ENCODE peak calls at places on chromosomes 1 and 21, in ten cellular contexts. P, C, U, S, K, E, J, H, X and Z are unnamed samples. For H3K4me1, the result is how much of the 10 kb centered on the place peaks cover.

GRCh38 chr1:192140382-192140781 is 17.9 kb upstream of the RGS18 start:
- DNase-seq in P (no peak), C (no peak), U (no peak), S (no peak), K (no peak), E (no peak), J (no peak), H (no peak), X (no peak), Z (no peak)

GRCh38 chr1:52631759-52632331 is 1.1 kb upstream of the SHISAL2A start:
- DNase-seq in P (no peak), C (no peak), U (no peak), S (no peak), K (peak), E (no peak), J (no peak), H (no peak), X (no peak), Z (no peak)

GRCh38 chr1:66388918-66389317 is 145.0 kb upstream of the SGIP1 start:
- DNase-seq in P (no peak), C (no peak), U (no peak), S (no peak), K (no peak), E (no peak), J (no peak), H (no peak), X (no peak), Z (no peak)

GRCh38 chr1:225544283-225544682 is 108.6 kb downstream of the ENAH start:
- DNase-seq in P (no peak), C (no peak), U (no peak), S (no peak), K (no peak), E (no peak), J (no peak), H (no peak), X (no peak), Z (no peak)

GRCh38 chr21:39434950-39435349 is 10.6 kb downstream of the LCA5L start:
- DNase-seq in P (no peak), C (no peak), U (no peak), S (no peak), K (no peak), E (no peak), J (no peak), H (no peak), X (no peak), Z (no peak)

GRCh38 chr1:167501513-167502191 is 16.7 kb downstream of the CD247 start:
- DNase-seq in P (no peak), C (no peak), U (no peak), S (no peak), K (no peak), E (no peak), J (no peak), H (no peak), X (no peak), Z (no peak)

GRCh38 chr21:37594472-37594951 is 227.9 kb downstream of the DYRK1A start:
- DNase-seq in P (no peak), C (no peak), U (no peak), S (no peak), K (no peak), E (no peak), J (no peak), H (no peak), X (no peak), Z (no peak)

GRCh38 chr1:8360493-8361197 is 42.7 kb downstream of the SLC45A1 start:
- DNase-seq in P (peak), C (no peak), U (no peak), S (no peak), K (no peak), E (no peak), J (no peak), H (no peak), X (no peak), Z (no peak)

GRCh38 chr1:50271337-50271736 is 151.9 kb downstream of the DMRTA2 start:
- DNase-seq in P (no peak), C (no peak), U (no peak), S (no peak), K (peak), E (no peak), J (no peak), H (no peak), X (no peak), Z (no peak)

GRCh38 chr1:41582351-41582750 is 97.9 kb upstream of the EDN2 start:
- DNase-seq in P (peak), C (no peak), U (no peak), S (no peak), K (no peak), E (no peak), J (no peak), H (no peak), X (no peak), Z (peak)

DNA sequence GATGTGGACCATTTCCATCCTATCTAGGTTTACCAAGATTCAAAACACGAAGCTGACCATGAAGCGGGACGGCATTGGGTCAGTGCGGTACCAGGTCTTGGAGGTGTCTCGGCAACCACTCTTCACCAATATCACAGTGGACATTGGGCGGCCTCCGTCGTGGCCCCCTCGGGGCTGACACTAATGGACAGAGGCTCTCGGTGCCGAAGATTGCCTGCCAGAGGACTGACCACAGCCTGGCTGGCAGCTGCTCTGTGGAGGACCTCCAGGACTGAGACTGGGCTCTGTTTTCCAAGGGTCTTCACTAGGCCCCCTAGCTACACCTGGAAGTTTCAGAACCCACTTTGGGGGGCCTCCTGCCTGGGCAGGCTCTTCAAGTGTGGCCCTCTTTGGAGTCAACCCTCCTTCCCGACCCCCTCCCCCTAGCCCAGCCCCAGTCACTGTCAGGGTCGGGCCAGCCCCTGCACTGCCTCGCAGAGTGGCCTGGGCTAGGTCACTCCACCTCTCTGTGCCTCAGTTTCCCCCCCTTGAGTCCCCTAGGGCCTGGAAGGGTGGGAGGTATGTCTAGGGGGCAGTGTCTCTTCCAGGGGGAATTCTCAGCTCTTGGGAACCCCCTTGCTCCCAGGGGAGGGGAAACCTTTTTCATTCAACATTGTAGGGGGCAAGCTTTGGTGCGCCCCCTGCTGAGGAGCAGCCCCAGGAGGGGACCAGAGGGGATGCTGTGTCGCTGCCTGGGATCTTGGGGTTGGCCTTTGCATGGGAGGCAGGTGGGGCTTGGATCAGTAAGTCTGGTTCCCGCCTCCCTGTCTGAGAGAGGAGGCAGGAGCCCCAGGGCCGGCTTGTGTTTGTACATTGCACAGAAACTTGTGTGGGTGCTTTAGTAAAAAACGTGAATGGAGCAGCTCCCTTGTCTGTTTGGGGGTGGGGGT is 864 bp upstream of the CCDC24 start:
- DNase-seq in P (no peak), C (no peak), U (no peak), S (no peak), K (peak), E (no peak), J (no peak), H (peak), X (no peak), Z (no peak)
- H3K27ac ChIP-seq in P (peak), C (peak), U (peak), S (peak), K (peak), E (peak), J (no peak), H (peak), X (peak), Z (peak)

GRCh38 chr1:160607051-160608032 is 28.0 kb upstream of the CD84 start:
- DNase-seq in P (no peak), C (peak), U (peak), S (no peak), K (peak), E (no peak), J (no peak), H (peak), X (peak), Z (peak)
- TF ChIP-seq EP300 in P (no peak), C (no peak), U (no peak), S (no peak), K (no peak), E (no peak), J (no peak), H (peak), X (no peak), Z (no peak)

DNA sequence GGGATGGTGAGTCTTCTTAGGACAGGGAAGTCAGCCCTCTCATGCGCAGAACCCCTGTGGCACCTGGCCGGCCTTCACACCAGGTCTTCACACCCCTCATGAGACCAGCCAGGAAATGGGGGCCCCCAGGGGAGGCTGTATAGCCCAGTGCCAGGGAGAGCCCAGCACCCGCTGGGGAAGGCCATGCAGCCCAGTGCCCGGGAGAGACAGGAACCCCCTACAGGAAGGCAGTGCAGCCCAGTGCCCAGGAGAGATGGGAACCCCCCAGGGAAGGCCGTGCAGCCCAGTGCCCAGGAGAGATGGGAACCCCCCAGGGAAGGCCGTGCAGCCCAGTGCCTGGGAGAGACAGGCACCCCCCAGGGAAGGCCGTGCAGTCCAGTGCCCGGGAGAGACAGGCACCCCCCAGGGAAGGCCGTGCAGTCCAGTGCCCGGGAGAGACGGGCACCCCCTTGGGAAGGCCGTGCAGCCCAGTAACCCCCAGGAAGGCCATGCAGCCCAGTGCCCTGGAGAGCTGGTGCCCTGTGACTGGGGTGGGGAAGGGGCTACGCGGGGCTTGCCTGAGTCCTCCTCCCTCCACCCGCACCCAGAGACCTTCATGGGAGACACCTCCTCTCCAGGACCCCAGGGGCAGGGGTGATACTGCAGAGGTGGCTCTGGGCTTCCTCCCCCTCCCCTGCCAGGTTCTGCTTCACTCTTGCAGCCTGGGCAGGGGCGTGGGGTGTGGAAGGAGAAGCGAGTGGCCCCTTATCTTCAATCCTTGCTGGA is 110.5 kb upstream of the COL6A1 start:
- DNase-seq in P (peak), C (no peak), U (no peak), S (no peak), K (no peak), E (no peak), J (no peak), H (no peak), X (no peak), Z (no peak)
- H3K4me1 ChIP-seq in P (under half), C (under half), U (under half), S (under half), K (under half), E (under half), J (under half), H (under half), X (under half), Z (under half)

DNA sequence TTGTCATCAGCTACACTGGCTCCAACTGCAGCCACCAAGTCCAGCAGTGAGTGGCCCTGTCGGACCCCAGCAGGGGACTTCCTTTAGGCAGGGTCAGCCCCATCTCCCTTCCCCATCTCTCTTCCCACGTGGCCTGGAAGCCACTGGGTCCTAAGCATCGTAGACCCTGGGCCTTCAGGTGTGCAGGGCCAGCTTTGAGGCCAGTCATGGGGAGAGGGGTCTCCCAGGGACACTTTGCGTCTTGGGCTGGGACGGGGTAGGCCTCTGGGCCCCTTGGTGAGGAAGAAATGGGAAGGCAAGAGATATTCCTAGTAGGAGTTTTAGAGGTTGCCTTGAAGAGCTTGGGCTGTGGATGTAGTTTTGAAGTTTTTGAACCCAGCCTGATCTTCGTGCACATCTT is 12.1 kb upstream of the MIIP start:
- DNase-seq in P (no peak), C (no peak), U (no peak), S (no peak), K (no peak), E (no peak), J (no peak), H (no peak), X (no peak), Z (no peak)
- H3K27ac ChIP-seq in P (no peak), C (no peak), U (no peak), S (no peak), K (no peak), E (no peak), J (no peak), H (no peak), X (no peak), Z (no peak)

GRCh38 chr21:23951251-23951650 is 1656.0 kb downstream of the MRPL39 start:
- DNase-seq in P (no peak), C (no peak), U (no peak), S (no peak), K (no peak), E (no peak), J (no peak), H (no peak), X (no peak), Z (no peak)
- TF ChIP-seq EP300 in P (no peak), C (no peak), U (no peak), S (no peak), K (no peak), E (no peak), J (no peak), H (no peak), X (no peak), Z (no peak)

GRCh38 chr1:166383635-166384346 is 217.0 kb upstream of the FAM78B start:
- DNase-seq in P (no peak), C (no peak), U (no peak), S (no peak), K (no peak), E (no peak), J (no peak), H (no peak), X (no peak), Z (no peak)

GRCh38 chr1:166384948-166385347 is 218.1 kb upstream of the FAM78B start:
- DNase-seq in P (no peak), C (no peak), U (no peak), S (no peak), K (no peak), E (no peak), J (no peak), H (no peak), X (no peak), Z (no peak)

GRCh38 chr1:166378805-166379204 is 212.0 kb upstream of the FAM78B start:
- DNase-seq in P (no peak), C (no peak), U (no peak), S (no peak), K (no peak), E (no peak), J (no peak), H (no peak), X (no peak), Z (no peak)

GRCh38 chr1:166379447-166379846 is 212.6 kb upstream of the FAM78B start:
- DNase-seq in P (no peak), C (no peak), U (no peak), S (no peak), K (no peak), E (no peak), J (no peak), H (no peak), X (no peak), Z (no peak)

DNA sequence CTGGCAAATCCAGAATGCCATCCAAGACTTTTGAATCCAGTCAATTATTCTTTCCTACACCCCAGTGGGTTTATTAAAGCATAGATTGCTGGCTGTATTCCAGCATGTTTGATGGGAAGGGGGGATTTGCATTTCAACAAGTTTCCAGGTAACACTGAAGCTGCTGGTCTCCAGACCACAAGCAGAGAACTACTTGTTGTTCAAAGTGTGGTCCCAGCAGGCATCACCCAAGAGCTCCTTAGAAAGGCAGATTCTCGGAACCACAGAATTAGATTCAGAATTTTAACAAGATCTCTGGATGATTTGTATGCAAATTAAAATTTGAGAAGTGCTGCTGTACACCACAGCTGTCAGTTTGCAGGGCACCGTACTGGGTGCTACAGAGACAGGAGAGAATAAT is 216.3 kb upstream of the FAM78B start:
- DNase-seq in P (no peak), C (no peak), U (no peak), S (no peak), K (no peak), E (no peak), J (peak), H (no peak), X (no peak), Z (no peak)
- H3K4me1 ChIP-seq in P (under half), C (under half), U (under half), S (under half), K (under half), E (under half), J (under half), H (under half), X (under half), Z (under half)

GRCh38 chr1:54312874-54313316 is 93.3 kb downstream of the SSBP3 start:
- DNase-seq in P (peak), C (peak), U (no peak), S (peak), K (peak), E (no peak), J (no peak), H (no peak), X (no peak), Z (no peak)

GRCh38 chr1:54314691-54315455 is 91.3 kb downstream of the SSBP3 start:
- DNase-seq in P (no peak), C (peak), U (no peak), S (no peak), K (no peak), E (no peak), J (no peak), H (no peak), X (peak), Z (peak)

GRCh38 chr1:54318415-54318814 is 87.8 kb downstream of the SSBP3 start:
- DNase-seq in P (no peak), C (no peak), U (no peak), S (no peak), K (no peak), E (no peak), J (no peak), H (no peak), X (no peak), Z (no peak)

GRCh38 chr1:54311506-54311905 is 94.7 kb downstream of the SSBP3 start:
- DNase-seq in P (no peak), C (no peak), U (no peak), S (no peak), K (no peak), E (no peak), J (no peak), H (no peak), X (no peak), Z (no peak)

DNA sequence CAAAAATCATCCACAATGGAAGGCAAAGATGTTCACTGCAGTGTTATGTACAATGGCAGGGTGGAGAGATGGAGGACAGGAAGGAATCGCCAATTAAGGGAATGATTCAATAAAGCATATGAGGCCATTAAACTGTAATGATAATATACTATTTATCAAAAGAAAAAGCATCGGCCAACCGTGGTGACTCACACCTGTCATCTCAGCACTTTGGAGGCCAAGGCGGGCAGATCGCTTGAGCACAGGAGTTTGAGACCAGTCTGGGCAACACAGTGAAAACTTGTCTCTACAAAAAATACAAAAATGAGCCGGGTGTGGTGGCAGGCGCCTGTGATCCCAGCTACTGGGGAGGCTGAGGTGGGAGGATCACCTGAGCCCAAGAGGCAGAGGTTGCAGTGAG is 89.1 kb downstream of the SSBP3 start:
- DNase-seq in P (no peak), C (no peak), U (no peak), S (no peak), K (no peak), E (no peak), J (no peak), H (no peak), X (no peak), Z (no peak)
- H3K27ac ChIP-seq in P (no peak), C (no peak), U (no peak), S (no peak), K (no peak), E (no peak), J (no peak), H (no peak), X (no peak), Z (no peak)

GRCh38 chr1:95086949-95087533 is 14.3 kb upstream of the ALG14 start:
- DNase-seq in P (no peak), C (no peak), U (peak), S (no peak), K (no peak), E (no peak), J (no peak), H (peak), X (no peak), Z (no peak)

GRCh38 chr1:95085376-95085775 is 12.6 kb upstream of the ALG14 start:
- DNase-seq in P (no peak), C (no peak), U (no peak), S (no peak), K (no peak), E (no peak), J (no peak), H (peak), X (no peak), Z (no peak)

GRCh38 chr1:95089888-95090287 is 17.1 kb upstream of the ALG14 start:
- DNase-seq in P (no peak), C (no peak), U (no peak), S (no peak), K (no peak), E (no peak), J (no peak), H (no peak), X (no peak), Z (no peak)

GRCh38 chr1:95080446-95080845 is 7.7 kb upstream of the ALG14 start:
- DNase-seq in P (no peak), C (no peak), U (no peak), S (no peak), K (no peak), E (no peak), J (no peak), H (no peak), X (no peak), Z (no peak)

DNA sequence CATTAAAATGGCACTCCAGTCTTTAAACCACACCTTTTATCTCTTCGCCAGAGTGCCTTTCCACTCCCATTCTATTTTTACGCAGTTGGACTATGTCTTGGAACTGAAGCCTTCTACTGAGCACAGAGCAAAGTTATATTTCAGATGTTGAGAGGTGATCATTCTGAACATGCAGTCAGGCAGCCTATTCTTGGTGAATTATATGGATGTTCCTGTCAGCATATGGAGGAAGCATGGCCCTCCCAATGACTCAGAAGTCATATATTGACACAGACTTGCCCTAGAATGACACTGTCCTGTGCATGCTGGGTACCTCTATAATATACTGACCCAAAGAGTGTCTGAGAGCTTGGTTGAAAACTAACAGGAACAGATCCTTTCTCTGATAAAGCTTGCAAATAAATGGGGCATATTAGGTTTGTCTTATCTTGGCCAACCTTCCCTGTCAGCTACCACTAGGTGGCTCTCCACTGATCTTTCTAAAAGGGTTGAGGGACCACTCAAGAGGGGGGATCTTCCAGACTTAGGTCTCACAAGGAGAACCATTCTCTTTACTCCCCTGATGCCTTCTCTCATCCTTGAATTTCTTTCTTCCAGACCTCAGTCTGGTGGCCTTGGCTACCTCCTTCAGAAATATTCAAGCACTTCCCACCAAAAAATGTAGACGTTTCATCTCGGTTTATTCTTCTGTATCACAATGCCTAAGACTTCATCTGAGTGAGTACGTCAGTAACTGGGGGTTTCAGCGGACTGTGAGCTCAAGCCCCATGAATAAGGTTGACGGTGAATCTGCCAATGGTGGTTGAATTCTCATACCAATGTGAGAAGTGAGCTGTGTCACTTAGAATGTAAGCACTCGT is 11.8 kb upstream of the ALG14 start:
- DNase-seq in P (no peak), C (no peak), U (peak), S (no peak), K (peak), E (no peak), J (peak), H (peak), X (no peak), Z (no peak)
- TF ChIP-seq EP300 in P (no peak), C (no peak), U (no peak), S (no peak), K (no peak), E (no peak), J (no peak), H (peak), X (no peak), Z (no peak)